ENCODE peak calls at places on chromosome 21, in seven cellular contexts. J is HFFc6, H is left ventricle myocardium inferior, U is MCF 10A, W is PC-9, F is pancreas, G is B cell. E is an unnamed sample.
A peak's percentile ranks its signal among the peaks of the same experiment; 100 is the strongest.

GRCh38 chr21:17498586-17498985 is 14.3 kb upstream of the CXADR start:
- DNase-seq in J (no peak), H (no peak), U (no peak), W (no peak), F (no peak), G (no peak), E (no peak)

GRCh38 chr21:36555199-36555598 is 75.3 kb upstream of the CLDN14 start:
- DNase-seq in J (no peak), H (no peak), U (no peak), W (no peak), F (no peak), G (no peak), E (no peak)

GRCh38 chr21:24148461-24148860 is 1458.8 kb downstream of the MRPL39 start:
- DNase-seq in J (no peak), H (no peak), U (no peak), W (no peak), F (no peak), G (no peak), E (no peak)

GRCh38 chr21:23217597-23217996 is 2219.4 kb downstream of the NCAM2 start:
- DNase-seq in J (no peak), H (no peak), U (peak; percentile 35), W (no peak), F (no peak), G (no peak), E (no peak)

GRCh38 chr21:29078884-29079765 is 5.7 kb upstream of the CCT8 start:
- DNase-seq in J (no peak), H (no peak), U (no peak), W (no peak), F (no peak), G (peak; percentile 49), E (no peak)

GRCh38 chr21:35925497-35925896 is 134.8 kb downstream of the SETD4 start:
- DNase-seq in J (no peak), H (no peak), U (peak; percentile 44), W (no peak), F (peak; percentile 49), G (no peak), E (no peak)

GRCh38 chr21:29033301-29033700 is 8.8 kb downstream of the USP16 start:
- DNase-seq in J (no peak), H (no peak), U (no peak), W (no peak), F (no peak), G (no peak), E (no peak)

GRCh38 chr21:44908496-44908895 is 12.2 kb downstream of the ITGB2 start:
- DNase-seq in J (no peak), H (no peak), U (no peak), W (no peak), F (no peak), G (no peak), E (no peak)

GRCh38 chr21:18443686-18444085 is 40.1 kb upstream of the TMPRSS15 start:
- DNase-seq in J (no peak), H (no peak), U (no peak), W (no peak), F (no peak), G (peak; percentile 45), E (no peak)

GRCh38 chr21:28801906-28802305 is 190.8 kb downstream of the LTN1 start:
- DNase-seq in J (peak; percentile 44), H (no peak), U (no peak), W (no peak), F (no peak), G (no peak), E (no peak)

GRCh38 chr21:39185157-39185556 is 1.9 kb upstream of the PSMG1 start:
- DNase-seq in J (no peak), H (no peak), U (no peak), W (no peak), F (no peak), G (no peak), E (no peak)

GRCh38 chr21:44854391-44854663 is 19.2 kb downstream of the PTTG1IP start:
- DNase-seq in J (no peak), H (no peak), U (no peak), W (no peak), F (no peak), G (no peak), E (no peak)

GRCh38 chr21:41316641-41317392 is at the start of gene FAM3B:
- DNase-seq in J (no peak), H (no peak), U (no peak), W (peak; percentile 13), F (peak; percentile 83), G (no peak), E (no peak)

GRCh38 chr21:33383056-33383888 is 19.9 kb upstream of the IFNGR2 start:
- DNase-seq in J (peak; percentile 52), H (peak; percentile 60), U (peak; percentile 97), W (peak; percentile 75), F (no peak), G (peak; percentile 90), E (peak; percentile 64)

GRCh38 chr21:35014302-35015044 is 34.6 kb downstream of the RUNX1 start:
- DNase-seq in J (no peak), H (no peak), U (peak; percentile 39), W (peak; percentile 7), F (no peak), G (no peak), E (no peak)

GRCh38 chr21:31136891-31137290 is 98.6 kb upstream of the KRTAP19-8 start:
- DNase-seq in J (no peak), H (no peak), U (peak; percentile 17), W (no peak), F (no peak), G (no peak), E (peak; percentile 32)

GRCh38 chr21:30227633-30228404 is 11.9 kb upstream of the CLDN8 start:
- DNase-seq in J (peak; percentile 48), H (no peak), U (peak; percentile 98), W (peak; percentile 68), F (peak; percentile 5), G (no peak), E (no peak)

GRCh38 chr21:24995206-24995605 is 612.1 kb downstream of the MRPL39 start:
- DNase-seq in J (no peak), H (no peak), U (no peak), W (no peak), F (no peak), G (no peak), E (no peak)

GRCh38 chr21:23478381-23478780 is 2128.9 kb downstream of the MRPL39 start:
- DNase-seq in J (no peak), H (no peak), U (no peak), W (no peak), F (no peak), G (no peak), E (no peak)

GRCh38 chr21:20968391-20968790 is 29.8 kb upstream of the NCAM2 start:
- DNase-seq in J (no peak), H (no peak), U (peak; percentile 6), W (no peak), F (no peak), G (no peak), E (no peak)

GRCh38 chr21:29221259-29221744 is 77.4 kb upstream of the BACH1 start:
- DNase-seq in J (peak; percentile 60), H (no peak), U (no peak), W (no peak), F (peak; percentile 23), G (no peak), E (no peak)

GRCh38 chr21:19712441-19712840 is 1285.8 kb upstream of the NCAM2 start:
- DNase-seq in J (no peak), H (no peak), U (no peak), W (no peak), F (no peak), G (no peak), E (no peak)

DNA sequence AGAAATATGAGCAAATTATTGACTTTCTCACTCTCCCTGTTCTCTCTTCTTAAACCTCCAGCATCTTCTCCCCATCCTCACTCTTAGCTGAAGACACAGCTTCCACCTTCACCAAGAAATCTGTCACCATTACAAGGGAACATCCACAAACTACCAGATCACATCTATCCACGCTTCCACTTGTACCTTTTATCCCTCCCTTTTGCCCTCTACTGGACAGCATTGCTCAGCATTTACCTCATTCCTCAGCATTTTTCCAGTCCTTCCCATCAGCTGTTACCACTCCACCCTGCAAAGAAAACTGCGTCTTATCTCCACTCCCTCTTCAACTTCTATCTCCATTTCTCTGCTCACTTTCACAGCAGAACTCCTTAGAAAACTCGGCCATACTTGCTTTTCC is 42.6 kb downstream of the KCNJ6 start:
- DNase-seq in J (peak; percentile 5), H (no peak), U (peak; percentile 17), W (no peak), F (no peak), G (no peak), E (no peak)
- TF ChIP-seq CTCF in J (peak; percentile 58), H (no peak), U (no peak), W (no peak), F (no peak), G (no peak), E (no peak)

GRCh38 chr21:42369821-42370220 is 3.5 kb upstream of the TFF1 start:
- DNase-seq in J (no peak), H (no peak), U (no peak), W (no peak), F (no peak), G (no peak), E (no peak)
- TF ChIP-seq CTCF in J (no peak), H (no peak), U (no peak), W (no peak), F (no peak), G (no peak), E (no peak)

GRCh38 chr21:32359719-32360260 is 33.0 kb downstream of the URB1 start:
- DNase-seq in J (peak; percentile 11), H (no peak), U (peak; percentile 42), W (no peak), F (no peak), G (no peak), E (no peak)
- TF ChIP-seq CTCF in J (peak; percentile 53), H (peak; percentile 46), U (peak; percentile 34), W (peak; percentile 23), F (no peak), G (no peak), E (peak; percentile 21)

GRCh38 chr21:43727571-43728466 is 8.9 kb downstream of the PDXK start:
- DNase-seq in J (no peak), H (peak; percentile 64), U (peak; percentile 57), W (peak; percentile 75), F (peak; percentile 43), G (no peak), E (no peak)
- TF ChIP-seq CTCF in J (peak; percentile 50), H (peak; percentile 14), U (peak; percentile 6), W (no peak), F (no peak), G (no peak), E (no peak)

DNA sequence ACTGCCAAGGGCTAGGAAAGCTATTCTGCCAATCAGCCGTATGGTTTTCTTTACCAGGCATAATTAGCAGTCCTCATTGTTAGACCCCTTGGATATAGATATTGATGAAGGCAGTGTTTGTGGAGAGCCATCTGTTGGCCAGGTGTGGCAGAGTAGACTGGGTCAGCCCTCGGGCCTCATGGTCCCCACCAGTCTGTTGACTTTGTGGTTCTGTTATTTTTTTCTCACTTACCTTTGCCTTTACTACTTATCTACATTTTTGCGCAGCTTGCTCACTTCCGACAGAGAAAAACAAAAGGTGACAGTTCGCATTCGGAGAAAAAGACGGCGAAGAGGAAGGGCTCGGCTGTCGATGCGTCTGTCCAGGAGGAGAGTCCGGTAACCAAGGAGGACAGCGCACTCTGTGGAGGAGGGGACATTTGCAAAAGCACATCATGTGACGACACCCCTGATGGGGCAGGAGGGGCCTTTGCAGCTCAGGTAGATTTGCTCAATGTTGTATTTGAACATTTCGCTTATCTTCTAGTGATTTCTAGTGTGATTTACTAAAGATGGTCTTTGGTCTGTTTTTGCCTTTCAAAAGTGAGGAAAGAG is 2.3 kb downstream of the PCNT start:
- DNase-seq in J (no peak), H (no peak), U (no peak), W (peak; percentile 20), F (no peak), G (no peak), E (no peak)
- TF ChIP-seq CTCF in J (no peak), H (no peak), U (no peak), W (no peak), F (no peak), G (no peak), E (peak; percentile 35)